ENCODE peak calls at places on chromosomes 12 and 14, in ten cellular contexts. E, L, D, G, W, Y, N, A, T and X are unnamed samples. For H3K4me1, the result is how much of the 10 kb centered on the place peaks cover.

GRCh38 chr12:2395352-2395977 is 342.7 kb downstream of the CACNA1C start:
- DNase-seq in E (peak), L (peak), D (no peak), G (no peak), W (peak), Y (peak), N (peak), A (peak), T (peak), X (no peak)

GRCh38 chr12:52763036-52763659 is 14.0 kb downstream of the KRT76 start:
- DNase-seq in E (no peak), L (no peak), D (no peak), G (no peak), W (no peak), Y (no peak), N (no peak), A (no peak), T (no peak), X (no peak)

GRCh38 chr12:45893240-45893639 is 97.1 kb downstream of the SCAF11 start:
- DNase-seq in E (no peak), L (peak), D (no peak), G (no peak), W (peak), Y (no peak), N (no peak), A (no peak), T (peak), X (no peak)

GRCh38 chr14:30600907-30601578 is 21.1 kb upstream of the SCFD1 start:
- DNase-seq in E (no peak), L (peak), D (no peak), G (no peak), W (no peak), Y (no peak), N (no peak), A (no peak), T (no peak), X (no peak)

GRCh38 chr14:34781242-34781641 is 66.8 kb upstream of the CFL2 start:
- DNase-seq in E (no peak), L (peak), D (no peak), G (peak), W (no peak), Y (no peak), N (no peak), A (peak), T (no peak), X (no peak)

GRCh38 chr14:74616996-74617700 is 5.1 kb upstream of the LTBP2 start:
- DNase-seq in E (no peak), L (no peak), D (no peak), G (peak), W (peak), Y (no peak), N (no peak), A (peak), T (peak), X (no peak)

GRCh38 chr12:51820721-51821422 is 27.6 kb downstream of the FIGNL2 start:
- DNase-seq in E (no peak), L (peak), D (no peak), G (peak), W (peak), Y (peak), N (no peak), A (peak), T (peak), X (peak)

GRCh38 chr14:21096889-21097615 is 1.4 kb downstream of the ZNF219 start:
- DNase-seq in E (no peak), L (no peak), D (no peak), G (no peak), W (peak), Y (no peak), N (no peak), A (peak), T (no peak), X (no peak)

GRCh38 chr14:36684946-36685345 is 23.3 kb downstream of the PAX9 start:
- DNase-seq in E (no peak), L (no peak), D (no peak), G (no peak), W (no peak), Y (no peak), N (no peak), A (no peak), T (no peak), X (no peak)

GRCh38 chr14:50783542-50783941 is 47.4 kb downstream of the NIN start:
- DNase-seq in E (no peak), L (no peak), D (no peak), G (no peak), W (no peak), Y (no peak), N (no peak), A (no peak), T (no peak), X (no peak)

GRCh38 chr14:92501891-92502351 is 11.7 kb upstream of the RIN3 start:
- DNase-seq in E (no peak), L (peak), D (no peak), G (peak), W (peak), Y (no peak), N (peak), A (peak), T (no peak), X (no peak)

GRCh38 chr14:36238666-36239363 is 62.3 kb upstream of the PTCSC3 start:
- DNase-seq in E (no peak), L (peak), D (no peak), G (peak), W (no peak), Y (no peak), N (no peak), A (no peak), T (no peak), X (no peak)

GRCh38 chr12:904010-904414 is 45.5 kb downstream of the RAD52 start:
- DNase-seq in E (no peak), L (no peak), D (no peak), G (no peak), W (peak), Y (no peak), N (no peak), A (no peak), T (no peak), X (no peak)

GRCh38 chr14:19974844-19975243 is 547 bp upstream of the OR4K15 start:
- DNase-seq in E (no peak), L (no peak), D (no peak), G (no peak), W (no peak), Y (no peak), N (no peak), A (no peak), T (no peak), X (no peak)

GRCh38 chr12:60185060-60185459 is 589.2 kb downstream of the SLC16A7 start:
- DNase-seq in E (no peak), L (no peak), D (no peak), G (no peak), W (no peak), Y (no peak), N (no peak), A (no peak), T (no peak), X (no peak)

DNA sequence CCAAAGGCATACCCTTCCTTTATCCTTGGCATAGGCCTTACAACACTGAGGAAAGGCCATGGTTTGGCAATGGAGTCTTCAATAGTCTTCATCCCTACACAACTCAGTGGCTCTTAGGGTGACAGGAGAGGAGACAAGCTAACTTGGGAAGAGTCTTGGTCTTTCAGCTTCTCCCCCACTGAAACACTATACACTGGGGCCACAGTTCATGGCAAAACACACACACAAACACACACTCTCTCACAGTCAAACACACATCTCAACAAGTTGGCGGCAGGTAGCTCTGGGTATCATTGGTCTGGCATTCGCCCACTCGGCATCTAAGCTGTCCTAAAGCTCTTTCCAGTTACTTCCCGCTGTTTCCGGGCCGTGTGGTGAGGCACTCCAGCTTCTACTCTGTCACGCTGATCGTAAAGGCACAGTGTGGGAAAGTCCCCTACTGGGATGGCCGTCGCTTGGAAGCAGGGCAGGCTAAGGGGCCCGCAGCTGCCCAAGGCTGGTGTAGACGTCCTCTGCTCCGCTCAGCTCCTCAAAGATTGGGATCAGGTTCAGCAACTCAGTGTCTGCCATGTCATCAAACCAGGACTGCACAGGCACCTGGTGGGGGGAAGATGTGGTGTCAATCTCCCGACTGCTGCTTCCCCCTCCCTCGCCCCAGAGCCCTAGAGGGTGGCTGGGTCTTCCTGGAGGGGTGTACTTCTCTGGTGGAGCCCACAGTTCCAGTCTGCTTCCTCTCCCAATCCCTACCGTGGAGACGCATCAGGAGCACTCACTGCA is 4.8 kb upstream of the AVIL start:
- DNase-seq in E (no peak), L (no peak), D (no peak), G (no peak), W (peak), Y (no peak), N (no peak), A (no peak), T (no peak), X (no peak)
- H3K4me1 ChIP-seq in E (under half), L (under half), D (under half), G (under half), W (under half), Y (half or more), N (under half), A (under half), T (under half), X (under half)

DNA sequence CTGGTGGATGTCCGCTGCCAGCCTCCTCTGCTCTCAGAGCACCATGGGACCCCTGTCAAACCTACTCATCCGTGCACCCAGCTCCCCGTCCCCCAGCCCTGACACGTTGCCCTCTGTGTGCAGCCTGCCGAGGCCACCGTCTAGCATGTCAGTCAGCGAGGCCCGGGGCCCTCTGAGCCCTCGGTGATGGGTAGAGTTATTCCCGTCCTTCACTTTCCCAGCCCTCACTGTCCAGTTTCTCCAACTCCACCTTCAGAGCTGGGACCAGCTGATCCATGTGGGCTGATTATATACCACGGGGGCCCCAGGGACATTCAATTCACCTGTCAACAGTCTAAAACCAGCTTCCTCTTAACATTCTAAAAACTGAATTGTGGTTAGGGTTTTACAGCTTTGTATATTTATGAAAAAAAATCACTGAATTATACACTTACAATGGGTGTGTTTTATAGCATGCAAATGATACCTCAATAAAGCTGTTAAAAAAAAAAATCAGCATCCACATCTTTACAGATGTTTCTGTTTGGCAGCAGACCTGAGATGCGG is 61.3 kb downstream of the CCDC88C start:
- DNase-seq in E (peak), L (no peak), D (no peak), G (no peak), W (no peak), Y (no peak), N (peak), A (no peak), T (no peak), X (no peak)
- H3K4me3 ChIP-seq in E (no peak), L (no peak), D (no peak), G (no peak), W (no peak), Y (no peak), N (no peak), A (no peak), T (no peak), X (no peak)

GRCh38 chr12:11718105-11718504 is 68.6 kb downstream of the ETV6 start:
- DNase-seq in E (no peak), L (no peak), D (no peak), G (no peak), W (no peak), Y (no peak), N (no peak), A (no peak), T (no peak), X (no peak)
- H3K4me1 ChIP-seq in E (under half), L (under half), D (under half), G (under half), W (under half), Y (half or more), N (under half), A (half or more), T (under half), X (under half)

DNA sequence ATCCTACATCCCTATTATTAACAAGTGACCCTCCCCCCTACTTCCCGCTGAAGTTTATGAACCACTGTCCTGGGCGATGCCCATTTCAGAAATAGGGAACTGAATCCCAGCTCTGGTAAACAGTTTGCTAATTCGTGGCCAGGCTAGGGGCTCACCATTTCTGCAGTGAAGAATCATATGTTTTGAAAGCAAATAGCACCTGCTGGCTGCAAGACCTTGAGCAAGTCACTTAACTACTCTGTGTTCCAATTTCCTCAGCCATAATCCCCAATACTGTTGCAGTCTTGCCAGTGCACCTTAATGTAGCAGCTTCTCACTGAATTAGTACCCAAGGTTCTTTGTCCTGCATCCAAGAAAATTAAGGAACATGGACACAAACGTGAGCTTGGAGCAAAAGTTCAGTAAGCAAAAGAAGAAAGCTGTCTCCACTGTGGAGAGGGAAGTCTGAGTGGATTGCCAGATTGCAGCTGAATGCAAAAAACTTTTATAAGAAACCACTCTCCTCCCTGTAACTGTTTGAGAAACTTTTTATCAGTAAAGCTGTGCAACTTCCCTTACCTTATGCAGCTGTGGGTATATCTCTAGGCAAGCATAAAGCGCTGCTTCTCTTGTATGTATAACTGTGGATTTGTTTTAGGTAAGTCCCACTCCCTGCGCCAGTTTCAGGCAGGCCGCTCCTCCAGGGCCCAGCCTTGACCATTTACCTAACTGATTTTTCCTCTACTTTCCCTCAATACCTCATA is 824 bp downstream of the OAS1 start:
- DNase-seq in E (no peak), L (no peak), D (peak), G (no peak), W (no peak), Y (no peak), N (no peak), A (no peak), T (no peak), X (no peak)
- H3K4me3 ChIP-seq in E (no peak), L (no peak), D (peak), G (no peak), W (no peak), Y (peak), N (no peak), A (peak), T (peak), X (peak)

DNA sequence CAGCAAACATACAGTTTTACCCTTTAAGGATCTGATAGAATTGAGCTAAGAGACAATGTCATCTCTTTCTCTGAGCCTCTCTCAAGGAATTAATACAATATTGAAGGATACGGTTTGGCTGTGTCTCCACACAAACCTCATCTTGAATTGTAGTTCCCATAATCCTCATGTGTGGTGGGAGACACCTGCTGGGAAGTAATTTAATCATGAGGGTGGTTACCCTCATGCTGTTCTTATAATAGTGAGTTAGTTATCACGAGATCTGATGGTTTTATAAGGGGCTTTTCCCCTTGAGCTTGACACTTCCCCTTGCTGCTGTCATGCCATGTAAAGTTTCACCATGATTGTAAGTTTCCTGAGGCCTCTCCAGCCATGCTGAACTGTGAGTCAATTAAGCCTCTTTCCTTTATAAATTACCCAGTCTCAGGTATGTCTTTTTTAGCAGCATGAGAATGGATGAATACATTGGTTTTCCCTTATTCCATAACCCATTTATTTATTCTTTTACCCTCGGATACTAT is 47.6 kb downstream of the TMEM30B start:
- DNase-seq in E (no peak), L (no peak), D (no peak), G (no peak), W (no peak), Y (no peak), N (no peak), A (no peak), T (no peak), X (no peak)
- H3K4me1 ChIP-seq in E (under half), L (under half), D (under half), G (under half), W (under half), Y (under half), N (under half), A (under half), T (under half), X (under half)

GRCh38 chr14:90336985-90337384 is 5.2 kb upstream of the NRDE2 start:
- DNase-seq in E (no peak), L (no peak), D (no peak), G (no peak), W (no peak), Y (no peak), N (no peak), A (no peak), T (no peak), X (no peak)

GRCh38 chr14:90331497-90332270 is at the start of gene NRDE2:
- DNase-seq in E (peak), L (peak), D (peak), G (peak), W (peak), Y (peak), N (peak), A (peak), T (peak), X (peak)

GRCh38 chr14:90330203-90331196 is 1.2 kb downstream of the NRDE2 start:
- DNase-seq in E (no peak), L (no peak), D (no peak), G (no peak), W (no peak), Y (no peak), N (no peak), A (no peak), T (no peak), X (no peak)

GRCh38 chr14:90336401-90336800 is 4.7 kb upstream of the NRDE2 start:
- DNase-seq in E (no peak), L (no peak), D (no peak), G (no peak), W (no peak), Y (no peak), N (no peak), A (no peak), T (no peak), X (no peak)

DNA sequence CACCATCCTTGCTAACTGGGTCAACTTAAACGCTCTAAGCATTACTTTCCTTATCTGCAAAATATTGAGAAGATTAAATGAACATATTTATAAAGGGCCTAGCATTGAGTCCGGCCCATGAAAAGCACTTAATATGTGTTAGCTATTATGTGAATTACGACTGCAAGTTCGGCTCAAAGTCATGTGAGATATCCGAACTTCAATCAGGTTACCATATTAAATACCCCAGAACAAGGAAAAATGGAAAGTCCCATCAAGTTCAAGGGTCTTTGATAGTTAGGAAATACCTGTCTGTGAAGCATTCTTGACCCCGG is 487 bp upstream of the NRDE2 start:
- DNase-seq in E (no peak), L (no peak), D (no peak), G (peak), W (no peak), Y (no peak), N (no peak), A (no peak), T (no peak), X (no peak)
- H3K4me3 ChIP-seq in E (no peak), L (peak), D (peak), G (peak), W (peak), Y (peak), N (peak), A (peak), T (peak), X (peak)

DNA sequence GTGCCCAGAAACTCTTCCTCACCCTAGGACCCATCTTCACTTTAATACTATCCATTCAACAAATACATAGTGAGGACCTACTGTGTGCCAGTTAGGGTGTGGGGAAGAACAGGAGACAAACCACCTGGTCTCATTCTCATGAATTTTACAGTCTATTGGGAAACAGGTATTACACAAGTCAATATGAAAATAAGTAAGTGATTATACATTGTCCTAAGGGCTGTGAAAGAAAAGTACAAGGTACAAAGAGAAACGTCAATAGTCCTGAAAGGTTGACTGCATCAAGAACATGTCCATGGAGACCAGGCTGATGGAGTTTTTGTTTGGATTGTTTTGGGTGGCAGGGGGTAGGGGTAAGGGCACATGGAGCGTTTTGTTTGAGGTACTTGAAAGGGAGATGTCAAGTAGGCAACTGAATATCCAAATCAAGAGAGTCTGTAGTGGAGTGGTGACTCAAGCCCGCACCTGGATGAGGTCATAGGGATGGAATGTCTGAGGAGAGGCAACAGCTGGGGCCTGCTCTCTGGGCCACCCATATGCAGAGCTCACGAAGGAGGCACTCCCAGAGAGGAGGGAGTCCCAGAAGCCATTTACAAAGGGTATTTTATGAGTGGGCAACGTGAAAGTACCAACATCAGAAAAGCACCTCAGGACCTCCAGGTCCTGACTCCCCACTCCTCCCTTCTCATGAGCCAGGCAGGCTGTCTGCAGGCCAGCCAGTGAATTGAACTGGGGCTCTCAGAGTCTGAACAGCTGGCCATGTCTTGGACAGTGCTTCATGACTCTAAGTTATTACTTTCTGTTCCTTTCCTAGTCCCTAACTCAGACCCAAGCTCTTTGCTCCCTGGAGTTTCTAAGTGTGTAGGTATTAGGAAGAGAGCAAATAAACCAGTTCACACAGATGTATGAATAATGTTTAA is 272.0 kb downstream of the ZFP36L1 start:
- DNase-seq in E (no peak), L (no peak), D (no peak), G (no peak), W (peak), Y (no peak), N (peak), A (no peak), T (peak), X (peak)
- H3K4me1 ChIP-seq in E (under half), L (under half), D (under half), G (under half), W (under half), Y (half or more), N (under half), A (half or more), T (under half), X (under half)